ENCODE peak calls at places on chromosome 1, in seven cellular contexts. One of them, this sample, is unnamed.

GRCh38 chr1:231021540-231022031 is 18.5 kb downstream of the FAM89A start:
- DNase-seq in mesendoderm: no peak
- DNase-seq in H9: no peak
- DNase-seq in H1: no peak
- DNase-seq in neuronal stem cell: no peak
- DNase-seq in IMR-90: peak; percentile 46
- DNase-seq in mesenchymal stem cell: peak; percentile 92
- DNase-seq in this sample: peak; percentile 66

GRCh38 chr1:3899776-3900149 is 309 bp downstream of the C1orf174 start:
- DNase-seq in mesendoderm: no peak
- DNase-seq in neuronal stem cell: no peak
- DNase-seq in H9: no peak
- DNase-seq in H1: no peak
- DNase-seq in IMR-90: no peak
- DNase-seq in mesenchymal stem cell: no peak
- DNase-seq in this sample: no peak

GRCh38 chr1:201999625-202000238 is 10.7 kb upstream of the ELF3 start:
- DNase-seq in H9: peak; percentile 71
- DNase-seq in H1: no peak
- DNase-seq in neuronal stem cell: no peak
- DNase-seq in mesendoderm: peak; percentile 81
- DNase-seq in mesenchymal stem cell: peak; percentile 69
- DNase-seq in IMR-90: peak; percentile 53
- DNase-seq in this sample: peak; percentile 90

GRCh38 chr1:89312572-89312971 is 39.9 kb upstream of the GBP5 start:
- DNase-seq in neuronal stem cell: no peak
- DNase-seq in H9: no peak
- DNase-seq in IMR-90: no peak
- DNase-seq in H1: no peak
- DNase-seq in mesendoderm: no peak
- DNase-seq in mesenchymal stem cell: no peak
- DNase-seq in this sample: no peak

GRCh38 chr1:227449051-227449450 is 114.3 kb upstream of the ZNF678 start:
- DNase-seq in neuronal stem cell: no peak
- DNase-seq in H9: peak; percentile 72
- DNase-seq in mesenchymal stem cell: peak; percentile 28
- DNase-seq in H1: peak; percentile 72
- DNase-seq in IMR-90: no peak
- DNase-seq in mesendoderm: peak; percentile 80
- DNase-seq in this sample: peak; percentile 75

GRCh38 chr1:236530959-236531358 is 7.2 kb downstream of the LGALS8 start:
- DNase-seq in H9: no peak
- DNase-seq in mesendoderm: no peak
- DNase-seq in neuronal stem cell: no peak
- DNase-seq in H1: no peak
- DNase-seq in IMR-90: no peak
- DNase-seq in mesenchymal stem cell: no peak
- DNase-seq in this sample: no peak

GRCh38 chr1:175163702-175164101 is 28.9 kb downstream of the KIAA0040 start:
- DNase-seq in IMR-90: no peak
- DNase-seq in H1: no peak
- DNase-seq in mesendoderm: peak; percentile 17
- DNase-seq in H9: no peak
- DNase-seq in mesenchymal stem cell: no peak
- DNase-seq in neuronal stem cell: no peak
- DNase-seq in this sample: no peak

GRCh38 chr1:1755852-1756251 is 22.4 kb downstream of the NADK start:
- DNase-seq in mesendoderm: no peak
- DNase-seq in neuronal stem cell: no peak
- DNase-seq in H1: no peak
- DNase-seq in IMR-90: no peak
- DNase-seq in mesenchymal stem cell: no peak
- DNase-seq in H9: no peak
- DNase-seq in this sample: no peak

GRCh38 chr1:92211166-92211565 is 6.5 kb upstream of the C1orf146 start:
- DNase-seq in IMR-90: peak; percentile 92
- DNase-seq in H1: no peak
- DNase-seq in mesendoderm: no peak
- DNase-seq in H9: no peak
- DNase-seq in mesenchymal stem cell: no peak
- DNase-seq in neuronal stem cell: no peak
- DNase-seq in this sample: no peak

GRCh38 chr1:24140741-24141181 is 2.2 kb downstream of the IL22RA1 start:
- DNase-seq in H9: no peak
- DNase-seq in IMR-90: no peak
- DNase-seq in H1: no peak
- DNase-seq in neuronal stem cell: no peak
- DNase-seq in mesendoderm: no peak
- DNase-seq in mesenchymal stem cell: no peak
- DNase-seq in this sample: no peak
- H3K18ac ChIP-seq in H9: no peak overlapping the region
- H3K18ac ChIP-seq in IMR-90: no peak overlapping the region
- H3K18ac ChIP-seq in H1: no peak overlapping the region
- H3K18ac ChIP-seq in neuronal stem cell: no peak overlapping the region
- H3K18ac ChIP-seq in mesendoderm: no peak overlapping the region
- H3K18ac ChIP-seq in mesenchymal stem cell: no peak overlapping the region
- H3K18ac ChIP-seq in this sample: no peak overlapping the region

GRCh38 chr1:176852124-176852523 is 312.4 kb downstream of the ASTN1 start:
- DNase-seq in mesendoderm: no peak
- DNase-seq in H9: no peak
- DNase-seq in H1: no peak
- DNase-seq in IMR-90: no peak
- DNase-seq in mesenchymal stem cell: no peak
- DNase-seq in neuronal stem cell: no peak
- DNase-seq in this sample: no peak

GRCh38 chr1:176854725-176855433 is 309.6 kb downstream of the ASTN1 start:
- DNase-seq in H1: no peak
- DNase-seq in mesenchymal stem cell: no peak
- DNase-seq in IMR-90: no peak
- DNase-seq in H9: no peak
- DNase-seq in mesendoderm: no peak
- DNase-seq in neuronal stem cell: no peak
- DNase-seq in this sample: no peak

GRCh38 chr1:176855434-176855745 is 309.1 kb downstream of the ASTN1 start:
- DNase-seq in H9: no peak
- DNase-seq in IMR-90: no peak
- DNase-seq in neuronal stem cell: no peak
- DNase-seq in mesendoderm: no peak
- DNase-seq in H1: no peak
- DNase-seq in mesenchymal stem cell: no peak
- DNase-seq in this sample: no peak

GRCh38 chr1:176853503-176853902 is 311.0 kb downstream of the ASTN1 start:
- DNase-seq in mesenchymal stem cell: no peak
- DNase-seq in neuronal stem cell: no peak
- DNase-seq in mesendoderm: peak; percentile 84
- DNase-seq in IMR-90: no peak
- DNase-seq in H1: no peak
- DNase-seq in H9: no peak
- DNase-seq in this sample: no peak

GRCh38 chr1:176854134-176854533 is 310.4 kb downstream of the ASTN1 start:
- DNase-seq in H1: no peak
- DNase-seq in neuronal stem cell: no peak
- DNase-seq in IMR-90: no peak
- DNase-seq in mesenchymal stem cell: no peak
- DNase-seq in H9: no peak
- DNase-seq in mesendoderm: peak; percentile 73
- DNase-seq in this sample: peak; percentile 23
- H2BK5ac ChIP-seq in H1: no peak overlapping the region
- H2BK5ac ChIP-seq in neuronal stem cell: no peak overlapping the region
- H2BK5ac ChIP-seq in IMR-90: no peak overlapping the region
- H2BK5ac ChIP-seq in mesenchymal stem cell: no peak overlapping the region
- H2BK5ac ChIP-seq in H9: no peak overlapping the region
- H2BK5ac ChIP-seq in mesendoderm: no peak overlapping the region
- H2BK5ac ChIP-seq in this sample: no peak overlapping the region

GRCh38 chr1:55559111-55559510 is 343.9 kb upstream of the USP24 start:
- DNase-seq in mesenchymal stem cell: no peak
- DNase-seq in H1: no peak
- DNase-seq in H9: no peak
- DNase-seq in IMR-90: peak; percentile 39
- DNase-seq in neuronal stem cell: no peak
- DNase-seq in mesendoderm: no peak
- DNase-seq in this sample: no peak

GRCh38 chr1:55554611-55555010 is 339.4 kb upstream of the USP24 start:
- DNase-seq in H9: no peak
- DNase-seq in mesenchymal stem cell: no peak
- DNase-seq in H1: no peak
- DNase-seq in mesendoderm: no peak
- DNase-seq in neuronal stem cell: no peak
- DNase-seq in IMR-90: no peak
- DNase-seq in this sample: no peak

GRCh38 chr1:55556378-55556777 is 341.2 kb upstream of the USP24 start:
- DNase-seq in H1: no peak
- DNase-seq in IMR-90: no peak
- DNase-seq in neuronal stem cell: no peak
- DNase-seq in mesenchymal stem cell: no peak
- DNase-seq in H9: no peak
- DNase-seq in mesendoderm: no peak
- DNase-seq in this sample: no peak

GRCh38 chr1:55558515-55558914 is 343.4 kb upstream of the USP24 start:
- DNase-seq in H9: no peak
- DNase-seq in IMR-90: no peak
- DNase-seq in mesendoderm: no peak
- DNase-seq in neuronal stem cell: no peak
- DNase-seq in H1: no peak
- DNase-seq in mesenchymal stem cell: no peak
- DNase-seq in this sample: no peak

DNA sequence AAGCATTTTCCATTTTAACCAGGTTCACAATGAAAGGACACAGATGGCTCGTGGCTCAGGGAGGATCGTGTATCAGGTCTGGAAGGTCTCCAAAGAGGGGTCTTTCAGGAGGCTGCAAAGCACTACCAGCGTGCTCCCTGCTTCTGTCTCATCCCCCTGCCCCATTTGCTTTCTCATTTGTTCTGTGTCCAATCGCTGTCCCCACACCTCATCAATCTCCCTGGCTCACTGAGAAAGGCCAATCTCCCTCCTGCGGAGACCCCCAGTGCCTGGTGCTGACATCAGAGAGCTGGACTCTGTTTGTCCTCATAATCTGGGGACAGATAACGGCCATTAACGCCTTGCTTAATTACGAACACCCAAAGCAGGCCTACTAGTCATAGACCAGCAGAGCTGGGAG is 340.8 kb upstream of the USP24 start:
- DNase-seq in mesendoderm: peak; percentile 80
- DNase-seq in neuronal stem cell: no peak
- DNase-seq in H1: no peak
- DNase-seq in IMR-90: no peak
- DNase-seq in mesenchymal stem cell: no peak
- DNase-seq in H9: no peak
- DNase-seq in this sample: no peak
- H3K18ac ChIP-seq in mesendoderm: no peak overlapping the region
- H3K18ac ChIP-seq in neuronal stem cell: no peak overlapping the region
- H3K18ac ChIP-seq in H1: no peak overlapping the region
- H3K18ac ChIP-seq in IMR-90: peak overlapping the region; percentile 41
- H3K18ac ChIP-seq in mesenchymal stem cell: no peak overlapping the region
- H3K18ac ChIP-seq in H9: no peak overlapping the region
- H3K18ac ChIP-seq in this sample: no peak overlapping the region

DNA sequence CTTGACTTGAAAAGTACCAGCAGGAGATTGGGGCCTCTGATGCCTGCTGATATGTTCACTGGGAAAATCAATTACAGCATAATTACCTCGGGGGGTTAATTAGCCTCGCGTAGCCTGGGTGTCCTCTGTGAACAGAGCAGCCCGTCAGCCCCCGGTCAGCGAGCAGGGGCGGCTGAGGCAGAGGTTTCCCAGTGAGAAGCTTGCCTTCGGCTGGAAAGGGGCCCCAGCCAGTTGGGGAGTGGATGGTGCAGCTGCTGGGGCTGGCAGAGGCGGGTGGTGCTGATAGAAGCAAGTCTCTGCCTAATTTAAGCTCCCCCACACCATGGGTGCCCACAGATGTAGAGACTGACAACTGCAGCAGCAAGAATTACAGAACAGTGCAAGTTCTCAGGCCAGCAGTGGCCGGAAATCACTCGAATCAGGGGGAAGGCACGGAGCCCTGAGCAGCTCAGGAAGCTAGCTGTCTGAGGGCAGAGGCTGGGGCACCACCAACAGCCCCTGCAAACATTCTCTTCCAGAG is 166.4 kb upstream of the CD34 start:
- DNase-seq in mesendoderm: no peak
- DNase-seq in neuronal stem cell: no peak
- DNase-seq in H1: no peak
- DNase-seq in mesenchymal stem cell: no peak
- DNase-seq in IMR-90: no peak
- DNase-seq in H9: no peak
- DNase-seq in this sample: no peak
- H2BK5ac ChIP-seq in mesendoderm: no peak overlapping the region
- H2BK5ac ChIP-seq in neuronal stem cell: no peak overlapping the region
- H2BK5ac ChIP-seq in H1: no peak overlapping the region
- H2BK5ac ChIP-seq in mesenchymal stem cell: no peak overlapping the region
- H2BK5ac ChIP-seq in IMR-90: no peak overlapping the region
- H2BK5ac ChIP-seq in H9: no peak overlapping the region
- H2BK5ac ChIP-seq in this sample: no peak overlapping the region

GRCh38 chr1:17567582-17567981 is 28.1 kb downstream of the ARHGEF10L start:
- DNase-seq in H9: no peak
- DNase-seq in neuronal stem cell: no peak
- DNase-seq in IMR-90: peak; percentile 64
- DNase-seq in mesendoderm: no peak
- DNase-seq in H1: no peak
- DNase-seq in mesenchymal stem cell: no peak
- DNase-seq in this sample: no peak

GRCh38 chr1:17566892-17567291 is 27.4 kb downstream of the ARHGEF10L start:
- DNase-seq in neuronal stem cell: no peak
- DNase-seq in H9: no peak
- DNase-seq in H1: no peak
- DNase-seq in IMR-90: no peak
- DNase-seq in mesenchymal stem cell: no peak
- DNase-seq in mesendoderm: no peak
- DNase-seq in this sample: no peak

GRCh38 chr1:17563494-17564281 is 24.2 kb downstream of the ARHGEF10L start:
- DNase-seq in IMR-90: no peak
- DNase-seq in mesendoderm: no peak
- DNase-seq in mesenchymal stem cell: no peak
- DNase-seq in neuronal stem cell: no peak
- DNase-seq in H9: no peak
- DNase-seq in H1: no peak
- DNase-seq in this sample: no peak

GRCh38 chr1:17564458-17565393 is 25.2 kb downstream of the ARHGEF10L start:
- DNase-seq in neuronal stem cell: no peak
- DNase-seq in mesendoderm: no peak
- DNase-seq in mesenchymal stem cell: no peak
- DNase-seq in IMR-90: no peak
- DNase-seq in H9: no peak
- DNase-seq in H1: no peak
- DNase-seq in this sample: no peak

GRCh38 chr1:17565551-17565971 is 26.1 kb downstream of the ARHGEF10L start:
- DNase-seq in IMR-90: no peak
- DNase-seq in H9: no peak
- DNase-seq in mesendoderm: peak; percentile 74
- DNase-seq in neuronal stem cell: no peak
- DNase-seq in mesenchymal stem cell: peak; percentile 12
- DNase-seq in H1: no peak
- DNase-seq in this sample: no peak
- H3K18ac ChIP-seq in IMR-90: no peak overlapping the region
- H3K18ac ChIP-seq in H9: no peak overlapping the region
- H3K18ac ChIP-seq in mesendoderm: no peak overlapping the region
- H3K18ac ChIP-seq in neuronal stem cell: no peak overlapping the region
- H3K18ac ChIP-seq in mesenchymal stem cell: no peak overlapping the region
- H3K18ac ChIP-seq in H1: peak overlapping the region; percentile 54
- H3K18ac ChIP-seq in this sample: no peak overlapping the region

DNA sequence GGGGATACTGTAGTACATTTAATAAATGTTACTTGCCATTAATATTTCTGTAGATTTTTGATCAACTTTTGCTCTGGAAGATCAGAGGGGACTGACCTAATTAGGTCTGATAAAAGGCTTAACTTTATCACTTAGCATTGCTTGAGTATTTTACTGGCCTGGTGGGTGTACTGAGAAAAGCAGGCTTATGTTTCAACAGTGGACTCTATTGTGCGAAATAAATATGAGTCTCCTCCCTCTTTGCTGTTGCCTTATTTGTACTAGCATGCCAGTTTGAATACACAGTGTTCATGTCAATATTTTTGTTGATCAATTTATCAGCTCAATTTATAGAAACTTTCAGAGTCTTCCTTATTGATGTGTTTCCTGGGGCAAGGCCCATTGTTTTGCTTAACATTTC is 49.1 kb downstream of the EBNA1BP2 start:
- DNase-seq in neuronal stem cell: no peak
- DNase-seq in H1: no peak
- DNase-seq in IMR-90: no peak
- DNase-seq in H9: no peak
- DNase-seq in mesenchymal stem cell: no peak
- DNase-seq in mesendoderm: no peak
- DNase-seq in this sample: no peak
- H2BK5ac ChIP-seq in neuronal stem cell: no peak overlapping the region
- H2BK5ac ChIP-seq in H1: no peak overlapping the region
- H2BK5ac ChIP-seq in IMR-90: no peak overlapping the region
- H2BK5ac ChIP-seq in H9: no peak overlapping the region
- H2BK5ac ChIP-seq in mesenchymal stem cell: no peak overlapping the region
- H2BK5ac ChIP-seq in mesendoderm: no peak overlapping the region
- H2BK5ac ChIP-seq in this sample: no peak overlapping the region

This sample was measured in trophoblast cell.